ENCODE peak calls at places on chromosomes 11 and 22, in five cellular contexts. One of them, this sample, is unnamed. For H3K27me3 and H3K36me3, the result is how much of the 10 kb centered on the place peaks cover.

GRCh38 chr11:117664897-117665296 is 132.1 kb downstream of the DSCAML1 start:
- DNase-seq in CD8-positive, alpha-beta T cell: no peak
- DNase-seq in brain microvascular endothelial cell: no peak
- DNase-seq in mesendoderm: no peak
- DNase-seq in bronchial epithelial cell: no peak
- DNase-seq in this sample: no peak

GRCh38 chr11:13114566-13115465 is 105.7 kb downstream of the RASSF10 start:
- DNase-seq in CD8-positive, alpha-beta T cell: no peak
- DNase-seq in brain microvascular endothelial cell: no peak
- DNase-seq in mesendoderm: peak
- DNase-seq in bronchial epithelial cell: no peak
- DNase-seq in this sample: peak

GRCh38 chr11:127766734-127767133 is 766.2 kb upstream of the KIRREL3 start:
- DNase-seq in CD8-positive, alpha-beta T cell: no peak
- DNase-seq in brain microvascular endothelial cell: no peak
- DNase-seq in mesendoderm: peak
- DNase-seq in bronchial epithelial cell: no peak
- DNase-seq in this sample: no peak

GRCh38 chr22:26656896-26657851 is at the start of gene MIAT:
- DNase-seq in CD8-positive, alpha-beta T cell: peak
- DNase-seq in brain microvascular endothelial cell: peak
- DNase-seq in mesendoderm: peak
- DNase-seq in bronchial epithelial cell: no peak
- DNase-seq in this sample: peak

GRCh38 chr22:48894064-48894671 is 933.5 kb downstream of the BRD1 start:
- DNase-seq in CD8-positive, alpha-beta T cell: no peak
- DNase-seq in brain microvascular endothelial cell: no peak
- DNase-seq in mesendoderm: peak
- DNase-seq in bronchial epithelial cell: no peak
- DNase-seq in this sample: peak

GRCh38 chr11:18774801-18775200 is 16.8 kb downstream of the PTPN5 start:
- DNase-seq in CD8-positive, alpha-beta T cell: no peak
- DNase-seq in brain microvascular endothelial cell: no peak
- DNase-seq in mesendoderm: no peak
- DNase-seq in bronchial epithelial cell: no peak
- DNase-seq in this sample: no peak

GRCh38 chr11:69280451-69280850 is 13.5 kb upstream of the MYEOV start:
- DNase-seq in CD8-positive, alpha-beta T cell: no peak
- DNase-seq in brain microvascular endothelial cell: peak
- DNase-seq in mesendoderm: no peak
- DNase-seq in bronchial epithelial cell: peak
- DNase-seq in this sample: no peak

GRCh38 chr22:42862045-42862734 is 5.1 kb upstream of the ARFGAP3 start:
- DNase-seq in CD8-positive, alpha-beta T cell: no peak
- DNase-seq in brain microvascular endothelial cell: peak
- DNase-seq in mesendoderm: no peak
- DNase-seq in bronchial epithelial cell: peak
- DNase-seq in this sample: peak

GRCh38 chr22:26722159-26722558 is 64.8 kb downstream of the MIAT start:
- DNase-seq in CD8-positive, alpha-beta T cell: no peak
- DNase-seq in brain microvascular endothelial cell: no peak
- DNase-seq in mesendoderm: no peak
- DNase-seq in bronchial epithelial cell: peak
- DNase-seq in this sample: no peak

GRCh38 chr11:25423436-25424184 is 908.3 kb upstream of the ANO3 start:
- DNase-seq in CD8-positive, alpha-beta T cell: no peak
- DNase-seq in brain microvascular endothelial cell: peak
- DNase-seq in mesendoderm: peak
- DNase-seq in bronchial epithelial cell: peak
- DNase-seq in this sample: peak

GRCh38 chr22:19644314-19645223 is 69.7 kb upstream of the SEPTIN5 start:
- DNase-seq in CD8-positive, alpha-beta T cell: no peak
- DNase-seq in brain microvascular endothelial cell: no peak
- DNase-seq in mesendoderm: no peak
- DNase-seq in bronchial epithelial cell: no peak
- DNase-seq in this sample: no peak

GRCh38 chr11:132874638-132875037 is 657.7 kb downstream of the OPCML start:
- DNase-seq in CD8-positive, alpha-beta T cell: no peak
- DNase-seq in brain microvascular endothelial cell: peak
- DNase-seq in mesendoderm: no peak
- DNase-seq in bronchial epithelial cell: peak
- DNase-seq in this sample: no peak

GRCh38 chr22:31947296-31947695 is 3.0 kb downstream of the YWHAH start:
- DNase-seq in CD8-positive, alpha-beta T cell: no peak
- DNase-seq in brain microvascular endothelial cell: no peak
- DNase-seq in mesendoderm: peak
- DNase-seq in bronchial epithelial cell: peak
- DNase-seq in this sample: no peak

GRCh38 chr11:112877561-112877960 is 83.7 kb upstream of the NCAM1 start:
- DNase-seq in CD8-positive, alpha-beta T cell: no peak
- DNase-seq in brain microvascular endothelial cell: no peak
- DNase-seq in mesendoderm: peak
- DNase-seq in bronchial epithelial cell: no peak
- DNase-seq in this sample: peak

GRCh38 chr11:69134957-69135356 is 20.8 kb upstream of the SMIM38 start:
- DNase-seq in CD8-positive, alpha-beta T cell: no peak
- DNase-seq in brain microvascular endothelial cell: no peak
- DNase-seq in mesendoderm: no peak
- DNase-seq in bronchial epithelial cell: no peak
- DNase-seq in this sample: peak

GRCh38 chr11:114082767-114083181 is 23.3 kb downstream of the ZBTB16 start:
- DNase-seq in CD8-positive, alpha-beta T cell: no peak
- DNase-seq in brain microvascular endothelial cell: no peak
- DNase-seq in mesendoderm: no peak
- DNase-seq in bronchial epithelial cell: no peak
- DNase-seq in this sample: no peak

GRCh38 chr11:114448749-114449484 is 9.7 kb downstream of the REXO2 start:
- DNase-seq in CD8-positive, alpha-beta T cell: no peak
- DNase-seq in brain microvascular endothelial cell: no peak
- DNase-seq in mesendoderm: no peak
- DNase-seq in bronchial epithelial cell: peak
- DNase-seq in this sample: no peak

GRCh38 chr11:17478064-17478463 is 1.4 kb upstream of the ABCC8 start:
- DNase-seq in CD8-positive, alpha-beta T cell: no peak
- DNase-seq in brain microvascular endothelial cell: no peak
- DNase-seq in mesendoderm: no peak
- DNase-seq in bronchial epithelial cell: no peak
- DNase-seq in this sample: no peak

GRCh38 chr11:44959064-44959463 is 8.4 kb upstream of the TP53I11 start:
- DNase-seq in CD8-positive, alpha-beta T cell: no peak
- DNase-seq in brain microvascular endothelial cell: no peak
- DNase-seq in mesendoderm: no peak
- DNase-seq in bronchial epithelial cell: no peak
- DNase-seq in this sample: no peak

GRCh38 chr11:44954051-44954906 is 3.6 kb upstream of the TP53I11 start:
- DNase-seq in CD8-positive, alpha-beta T cell: no peak
- DNase-seq in brain microvascular endothelial cell: no peak
- DNase-seq in mesendoderm: peak
- DNase-seq in bronchial epithelial cell: no peak
- DNase-seq in this sample: peak

GRCh38 chr11:44955019-44955738 is 4.5 kb upstream of the TP53I11 start:
- DNase-seq in CD8-positive, alpha-beta T cell: no peak
- DNase-seq in brain microvascular endothelial cell: peak
- DNase-seq in mesendoderm: peak
- DNase-seq in bronchial epithelial cell: peak
- DNase-seq in this sample: peak

GRCh38 chr11:44958165-44958564 is 7.5 kb upstream of the TP53I11 start:
- DNase-seq in CD8-positive, alpha-beta T cell: no peak
- DNase-seq in brain microvascular endothelial cell: no peak
- DNase-seq in mesendoderm: no peak
- DNase-seq in bronchial epithelial cell: no peak
- DNase-seq in this sample: no peak

GRCh38 chr11:44957051-44957515 is 6.4 kb upstream of the TP53I11 start:
- DNase-seq in CD8-positive, alpha-beta T cell: no peak
- DNase-seq in brain microvascular endothelial cell: no peak
- DNase-seq in mesendoderm: no peak
- DNase-seq in bronchial epithelial cell: no peak
- DNase-seq in this sample: peak
- H3K4me3 ChIP-seq in CD8-positive, alpha-beta T cell: no peak
- H3K4me3 ChIP-seq in brain microvascular endothelial cell: no peak
- H3K4me3 ChIP-seq in mesendoderm: no peak
- H3K4me3 ChIP-seq in bronchial epithelial cell: no peak
- H3K4me3 ChIP-seq in this sample: peak

GRCh38 chr11:83127309-83127636 is 29.7 kb upstream of the PCF11 start:
- DNase-seq in CD8-positive, alpha-beta T cell: no peak
- DNase-seq in brain microvascular endothelial cell: no peak
- DNase-seq in mesendoderm: no peak
- DNase-seq in bronchial epithelial cell: peak
- DNase-seq in this sample: no peak
- H3K27me3 ChIP-seq in CD8-positive, alpha-beta T cell: under half
- H3K27me3 ChIP-seq in brain microvascular endothelial cell: under half
- H3K27me3 ChIP-seq in mesendoderm: under half
- H3K27me3 ChIP-seq in bronchial epithelial cell: under half
- H3K27me3 ChIP-seq in this sample: under half

GRCh38 chr11:6459049-6459448 is 14.7 kb downstream of the TRIM3 start:
- DNase-seq in CD8-positive, alpha-beta T cell: no peak
- DNase-seq in brain microvascular endothelial cell: no peak
- DNase-seq in mesendoderm: no peak
- DNase-seq in bronchial epithelial cell: no peak
- DNase-seq in this sample: no peak
- H3K36me3 ChIP-seq in CD8-positive, alpha-beta T cell: under half
- H3K36me3 ChIP-seq in brain microvascular endothelial cell: under half
- H3K36me3 ChIP-seq in mesendoderm: under half
- H3K36me3 ChIP-seq in bronchial epithelial cell: under half
- H3K36me3 ChIP-seq in this sample: under half

DNA sequence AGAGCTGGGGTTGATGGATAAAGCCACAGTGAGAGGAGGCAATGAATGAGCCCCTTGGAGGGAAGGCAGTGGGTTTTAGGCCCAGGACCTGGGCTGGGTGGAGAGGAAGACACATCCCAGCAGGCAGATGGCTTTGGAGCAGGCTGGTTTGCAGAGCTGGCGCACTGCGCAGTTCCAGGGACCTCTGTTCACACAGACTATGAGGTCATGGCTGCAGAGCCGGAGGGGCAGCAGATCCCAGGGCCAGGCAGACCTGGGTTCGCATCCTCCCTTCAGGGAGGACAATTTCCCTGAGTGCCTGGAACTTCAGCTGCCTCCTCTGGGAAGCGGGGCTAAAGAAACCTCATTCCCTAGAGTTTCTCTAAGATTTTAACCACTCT is 28.2 kb upstream of the DGKZ start:
- DNase-seq in CD8-positive, alpha-beta T cell: no peak
- DNase-seq in brain microvascular endothelial cell: no peak
- DNase-seq in mesendoderm: no peak
- DNase-seq in bronchial epithelial cell: no peak
- DNase-seq in this sample: no peak
- H3K4me3 ChIP-seq in CD8-positive, alpha-beta T cell: no peak
- H3K4me3 ChIP-seq in brain microvascular endothelial cell: no peak
- H3K4me3 ChIP-seq in mesendoderm: no peak
- H3K4me3 ChIP-seq in bronchial epithelial cell: no peak
- H3K4me3 ChIP-seq in this sample: no peak

DNA sequence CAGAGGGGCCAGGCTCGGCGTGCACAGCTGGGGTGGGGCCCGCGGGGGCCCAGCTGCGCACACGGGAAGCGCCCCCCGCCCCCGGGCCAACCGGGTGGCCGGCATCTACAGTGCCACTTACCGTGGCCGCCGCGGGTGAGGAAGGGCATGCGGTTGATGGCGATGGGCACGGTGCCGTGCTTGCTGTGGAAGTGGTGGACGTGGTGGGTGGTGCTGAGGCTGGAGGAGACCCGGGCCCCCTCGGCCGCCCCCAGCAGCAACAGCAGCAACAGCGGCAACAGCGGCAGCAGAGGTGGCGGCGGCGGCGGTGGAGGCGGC is 51.4 kb downstream of the SLC22A12 start:
- DNase-seq in CD8-positive, alpha-beta T cell: no peak
- DNase-seq in brain microvascular endothelial cell: no peak
- DNase-seq in mesendoderm: no peak
- DNase-seq in bronchial epithelial cell: no peak
- DNase-seq in this sample: no peak
- H3K27me3 ChIP-seq in CD8-positive, alpha-beta T cell: under half
- H3K27me3 ChIP-seq in brain microvascular endothelial cell: half or more
- H3K27me3 ChIP-seq in mesendoderm: under half
- H3K27me3 ChIP-seq in bronchial epithelial cell: under half
- H3K27me3 ChIP-seq in this sample: half or more